ENCODE peak calls at places on chromosome 16, in eight cellular contexts. One of them, this sample, is unnamed.
A peak's percentile ranks its signal among the peaks of the same experiment; 100 is the strongest.

GRCh38 chr16:1698680-1699079 is 7.3 kb upstream of the MAPK8IP3 start:
- DNase-seq in stimulated activated CD4-positive, alpha-beta T cell treated with anti-CD3 and anti-CD28 coated beads, Interleukin-1b, Interleukin-23, amount 100 ng/mL, for 24 hours: no peak
- DNase-seq in fibroblast of lung: no peak
- DNase-seq in AG08396: no peak
- DNase-seq in islet precursor cell: no peak
- DNase-seq in naive B cell: no peak
- DNase-seq in fibroblast of the aortic adventitia: no peak
- DNase-seq in GF-D8: no peak
- DNase-seq in this sample: no peak

GRCh38 chr16:86727131-86727530 is 148.8 kb downstream of the FOXL1 start:
- DNase-seq in stimulated activated CD4-positive, alpha-beta T cell treated with anti-CD3 and anti-CD28 coated beads, Interleukin-1b, Interleukin-23, amount 100 ng/mL, for 24 hours: no peak
- DNase-seq in fibroblast of lung: no peak
- DNase-seq in AG08396: no peak
- DNase-seq in islet precursor cell: no peak
- DNase-seq in naive B cell: no peak
- DNase-seq in fibroblast of the aortic adventitia: no peak
- DNase-seq in GF-D8: no peak
- DNase-seq in this sample: no peak

GRCh38 chr16:26137956-26138355 is 446.2 kb downstream of the HS3ST4 start:
- DNase-seq in stimulated activated CD4-positive, alpha-beta T cell treated with anti-CD3 and anti-CD28 coated beads, Interleukin-1b, Interleukin-23, amount 100 ng/mL, for 24 hours: no peak
- DNase-seq in fibroblast of lung: no peak
- DNase-seq in AG08396: no peak
- DNase-seq in islet precursor cell: no peak
- DNase-seq in naive B cell: no peak
- DNase-seq in fibroblast of the aortic adventitia: no peak
- DNase-seq in GF-D8: no peak
- DNase-seq in this sample: no peak

GRCh38 chr16:12458591-12459400 is 344.9 kb downstream of the CPPED1 start:
- DNase-seq in stimulated activated CD4-positive, alpha-beta T cell treated with anti-CD3 and anti-CD28 coated beads, Interleukin-1b, Interleukin-23, amount 100 ng/mL, for 24 hours: peak; percentile 28
- DNase-seq in fibroblast of lung: no peak
- DNase-seq in AG08396: no peak
- DNase-seq in islet precursor cell: no peak
- DNase-seq in naive B cell: peak; percentile 16
- DNase-seq in fibroblast of the aortic adventitia: no peak
- DNase-seq in GF-D8: peak; percentile 68
- DNase-seq in this sample: peak; percentile 22

GRCh38 chr16:53055603-53056527 is 1.1 kb downstream of the CHD9 start:
- DNase-seq in stimulated activated CD4-positive, alpha-beta T cell treated with anti-CD3 and anti-CD28 coated beads, Interleukin-1b, Interleukin-23, amount 100 ng/mL, for 24 hours: no peak
- DNase-seq in fibroblast of lung: peak; percentile 82
- DNase-seq in AG08396: peak; percentile 50
- DNase-seq in islet precursor cell: peak; percentile 93
- DNase-seq in naive B cell: peak; percentile 21
- DNase-seq in fibroblast of the aortic adventitia: peak; percentile 84
- DNase-seq in GF-D8: peak; percentile 48
- DNase-seq in this sample: no peak

GRCh38 chr16:26070595-26071170 is 378.9 kb downstream of the HS3ST4 start:
- DNase-seq in stimulated activated CD4-positive, alpha-beta T cell treated with anti-CD3 and anti-CD28 coated beads, Interleukin-1b, Interleukin-23, amount 100 ng/mL, for 24 hours: no peak
- DNase-seq in fibroblast of lung: no peak
- DNase-seq in AG08396: no peak
- DNase-seq in islet precursor cell: no peak
- DNase-seq in naive B cell: no peak
- DNase-seq in fibroblast of the aortic adventitia: no peak
- DNase-seq in GF-D8: no peak
- DNase-seq in this sample: no peak

GRCh38 chr16:8644513-8645140 is 23.1 kb downstream of the METTL22 start:
- DNase-seq in stimulated activated CD4-positive, alpha-beta T cell treated with anti-CD3 and anti-CD28 coated beads, Interleukin-1b, Interleukin-23, amount 100 ng/mL, for 24 hours: no peak
- DNase-seq in fibroblast of lung: no peak
- DNase-seq in AG08396: no peak
- DNase-seq in islet precursor cell: no peak
- DNase-seq in naive B cell: no peak
- DNase-seq in fibroblast of the aortic adventitia: no peak
- DNase-seq in GF-D8: peak; percentile 89
- DNase-seq in this sample: no peak

GRCh38 chr16:85916141-85916890 is 17.4 kb downstream of the IRF8 start:
- DNase-seq in stimulated activated CD4-positive, alpha-beta T cell treated with anti-CD3 and anti-CD28 coated beads, Interleukin-1b, Interleukin-23, amount 100 ng/mL, for 24 hours: no peak
- DNase-seq in fibroblast of lung: peak; percentile 62
- DNase-seq in AG08396: no peak
- DNase-seq in islet precursor cell: no peak
- DNase-seq in naive B cell: no peak
- DNase-seq in fibroblast of the aortic adventitia: peak; percentile 58
- DNase-seq in GF-D8: peak; percentile 30
- DNase-seq in this sample: no peak

GRCh38 chr16:81175325-81175891 is 63.1 kb upstream of the BCO1 start:
- DNase-seq in stimulated activated CD4-positive, alpha-beta T cell treated with anti-CD3 and anti-CD28 coated beads, Interleukin-1b, Interleukin-23, amount 100 ng/mL, for 24 hours: no peak
- DNase-seq in fibroblast of lung: peak; percentile 46
- DNase-seq in AG08396: peak; percentile 60
- DNase-seq in islet precursor cell: peak; percentile 89
- DNase-seq in naive B cell: no peak
- DNase-seq in fibroblast of the aortic adventitia: peak; percentile 70
- DNase-seq in GF-D8: no peak
- DNase-seq in this sample: no peak

GRCh38 chr16:28193530-28194423 is 18.0 kb downstream of the XPO6 start:
- DNase-seq in stimulated activated CD4-positive, alpha-beta T cell treated with anti-CD3 and anti-CD28 coated beads, Interleukin-1b, Interleukin-23, amount 100 ng/mL, for 24 hours: no peak
- DNase-seq in fibroblast of lung: peak; percentile 92
- DNase-seq in AG08396: peak; percentile 58
- DNase-seq in islet precursor cell: no peak
- DNase-seq in naive B cell: no peak
- DNase-seq in fibroblast of the aortic adventitia: peak; percentile 90
- DNase-seq in GF-D8: peak; percentile 42
- DNase-seq in this sample: no peak

GRCh38 chr16:56637814-56638750 is at the start of gene MT1A:
- DNase-seq in stimulated activated CD4-positive, alpha-beta T cell treated with anti-CD3 and anti-CD28 coated beads, Interleukin-1b, Interleukin-23, amount 100 ng/mL, for 24 hours: no peak
- DNase-seq in fibroblast of lung: peak; percentile 58
- DNase-seq in AG08396: peak; percentile 81
- DNase-seq in islet precursor cell: peak; percentile 83
- DNase-seq in naive B cell: no peak
- DNase-seq in fibroblast of the aortic adventitia: peak; percentile 44
- DNase-seq in GF-D8: no peak
- DNase-seq in this sample: no peak

GRCh38 chr16:87332150-87332549 is 15.0 kb upstream of the C16orf95 start:
- DNase-seq in stimulated activated CD4-positive, alpha-beta T cell treated with anti-CD3 and anti-CD28 coated beads, Interleukin-1b, Interleukin-23, amount 100 ng/mL, for 24 hours: no peak
- DNase-seq in fibroblast of lung: peak; percentile 28
- DNase-seq in AG08396: peak; percentile 54
- DNase-seq in islet precursor cell: no peak
- DNase-seq in naive B cell: no peak
- DNase-seq in fibroblast of the aortic adventitia: no peak
- DNase-seq in GF-D8: no peak
- DNase-seq in this sample: no peak

GRCh38 chr16:88881090-88881580 is 14.7 kb upstream of the PABPN1L start:
- DNase-seq in stimulated activated CD4-positive, alpha-beta T cell treated with anti-CD3 and anti-CD28 coated beads, Interleukin-1b, Interleukin-23, amount 100 ng/mL, for 24 hours: no peak
- DNase-seq in fibroblast of lung: no peak
- DNase-seq in AG08396: no peak
- DNase-seq in islet precursor cell: no peak
- DNase-seq in naive B cell: no peak
- DNase-seq in fibroblast of the aortic adventitia: no peak
- DNase-seq in GF-D8: no peak
- DNase-seq in this sample: no peak

GRCh38 chr16:17476414-17477259 is 5.9 kb upstream of the XYLT1 start:
- DNase-seq in stimulated activated CD4-positive, alpha-beta T cell treated with anti-CD3 and anti-CD28 coated beads, Interleukin-1b, Interleukin-23, amount 100 ng/mL, for 24 hours: no peak
- DNase-seq in fibroblast of lung: peak; percentile 71
- DNase-seq in AG08396: peak; percentile 67
- DNase-seq in islet precursor cell: peak; percentile 88
- DNase-seq in naive B cell: peak; percentile 55
- DNase-seq in fibroblast of the aortic adventitia: peak; percentile 81
- DNase-seq in GF-D8: peak; percentile 47
- DNase-seq in this sample: peak; percentile 46

GRCh38 chr16:48949636-48950035 is 332.0 kb downstream of the CBLN1 start:
- DNase-seq in stimulated activated CD4-positive, alpha-beta T cell treated with anti-CD3 and anti-CD28 coated beads, Interleukin-1b, Interleukin-23, amount 100 ng/mL, for 24 hours: no peak
- DNase-seq in fibroblast of lung: peak; percentile 18
- DNase-seq in AG08396: no peak
- DNase-seq in islet precursor cell: peak; percentile 82
- DNase-seq in naive B cell: no peak
- DNase-seq in fibroblast of the aortic adventitia: peak; percentile 21
- DNase-seq in GF-D8: no peak
- DNase-seq in this sample: no peak

GRCh38 chr16:66182592-66182991 is 183.9 kb upstream of the CDH5 start:
- DNase-seq in stimulated activated CD4-positive, alpha-beta T cell treated with anti-CD3 and anti-CD28 coated beads, Interleukin-1b, Interleukin-23, amount 100 ng/mL, for 24 hours: no peak
- DNase-seq in fibroblast of lung: no peak
- DNase-seq in AG08396: no peak
- DNase-seq in islet precursor cell: no peak
- DNase-seq in naive B cell: no peak
- DNase-seq in fibroblast of the aortic adventitia: no peak
- DNase-seq in GF-D8: no peak
- DNase-seq in this sample: no peak

GRCh38 chr16:71432906-71433305 is 8.9 kb downstream of the TLE7 start:
- DNase-seq in stimulated activated CD4-positive, alpha-beta T cell treated with anti-CD3 and anti-CD28 coated beads, Interleukin-1b, Interleukin-23, amount 100 ng/mL, for 24 hours: no peak
- DNase-seq in fibroblast of lung: no peak
- DNase-seq in AG08396: no peak
- DNase-seq in islet precursor cell: no peak
- DNase-seq in naive B cell: no peak
- DNase-seq in fibroblast of the aortic adventitia: no peak
- DNase-seq in GF-D8: no peak
- DNase-seq in this sample: no peak

GRCh38 chr16:87314990-87315420 is 2.2 kb downstream of the C16orf95 start:
- DNase-seq in stimulated activated CD4-positive, alpha-beta T cell treated with anti-CD3 and anti-CD28 coated beads, Interleukin-1b, Interleukin-23, amount 100 ng/mL, for 24 hours: no peak
- DNase-seq in fibroblast of lung: no peak
- DNase-seq in AG08396: no peak
- DNase-seq in islet precursor cell: no peak
- DNase-seq in naive B cell: no peak
- DNase-seq in fibroblast of the aortic adventitia: no peak
- DNase-seq in GF-D8: no peak
- DNase-seq in this sample: no peak

GRCh38 chr16:54587176-54587515 is 300.6 kb upstream of the IRX3 start:
- DNase-seq in stimulated activated CD4-positive, alpha-beta T cell treated with anti-CD3 and anti-CD28 coated beads, Interleukin-1b, Interleukin-23, amount 100 ng/mL, for 24 hours: no peak
- DNase-seq in fibroblast of lung: no peak
- DNase-seq in AG08396: no peak
- DNase-seq in islet precursor cell: no peak
- DNase-seq in naive B cell: no peak
- DNase-seq in fibroblast of the aortic adventitia: no peak
- DNase-seq in GF-D8: no peak
- DNase-seq in this sample: no peak

GRCh38 chr16:500699-501098 is 26.8 kb upstream of the CAPN15 start:
- DNase-seq in stimulated activated CD4-positive, alpha-beta T cell treated with anti-CD3 and anti-CD28 coated beads, Interleukin-1b, Interleukin-23, amount 100 ng/mL, for 24 hours: no peak
- DNase-seq in fibroblast of lung: peak; percentile 12
- DNase-seq in AG08396: no peak
- DNase-seq in islet precursor cell: no peak
- DNase-seq in naive B cell: no peak
- DNase-seq in fibroblast of the aortic adventitia: no peak
- DNase-seq in GF-D8: no peak
- DNase-seq in this sample: no peak

GRCh38 chr16:10950393-10950792 is 6.0 kb downstream of the CLEC16A start:
- DNase-seq in stimulated activated CD4-positive, alpha-beta T cell treated with anti-CD3 and anti-CD28 coated beads, Interleukin-1b, Interleukin-23, amount 100 ng/mL, for 24 hours: no peak
- DNase-seq in fibroblast of lung: no peak
- DNase-seq in AG08396: no peak
- DNase-seq in islet precursor cell: peak; percentile 83
- DNase-seq in naive B cell: no peak
- DNase-seq in fibroblast of the aortic adventitia: no peak
- DNase-seq in GF-D8: no peak
- DNase-seq in this sample: no peak

GRCh38 chr16:19595043-19595767 is 39.7 kb downstream of the VPS35L start:
- DNase-seq in stimulated activated CD4-positive, alpha-beta T cell treated with anti-CD3 and anti-CD28 coated beads, Interleukin-1b, Interleukin-23, amount 100 ng/mL, for 24 hours: no peak
- DNase-seq in fibroblast of lung: peak; percentile 12
- DNase-seq in AG08396: peak; percentile 28
- DNase-seq in islet precursor cell: no peak
- DNase-seq in naive B cell: no peak
- DNase-seq in fibroblast of the aortic adventitia: peak; percentile 94
- DNase-seq in GF-D8: no peak
- DNase-seq in this sample: no peak

GRCh38 chr16:66926171-66926570 is 836 bp upstream of the RRAD start:
- DNase-seq in stimulated activated CD4-positive, alpha-beta T cell treated with anti-CD3 and anti-CD28 coated beads, Interleukin-1b, Interleukin-23, amount 100 ng/mL, for 24 hours: no peak
- DNase-seq in fibroblast of lung: no peak
- DNase-seq in AG08396: no peak
- DNase-seq in islet precursor cell: no peak
- DNase-seq in naive B cell: no peak
- DNase-seq in fibroblast of the aortic adventitia: peak; percentile 36
- DNase-seq in GF-D8: no peak
- DNase-seq in this sample: no peak

GRCh38 chr16:82504811-82505210 is 122.0 kb upstream of the CDH13 start:
- DNase-seq in stimulated activated CD4-positive, alpha-beta T cell treated with anti-CD3 and anti-CD28 coated beads, Interleukin-1b, Interleukin-23, amount 100 ng/mL, for 24 hours: no peak
- DNase-seq in fibroblast of lung: peak; percentile 35
- DNase-seq in AG08396: no peak
- DNase-seq in islet precursor cell: no peak
- DNase-seq in naive B cell: no peak
- DNase-seq in fibroblast of the aortic adventitia: no peak
- DNase-seq in GF-D8: no peak
- DNase-seq in this sample: no peak

GRCh38 chr16:3655791-3656490 is 1.4 kb downstream of the DNASE1 start:
- DNase-seq in stimulated activated CD4-positive, alpha-beta T cell treated with anti-CD3 and anti-CD28 coated beads, Interleukin-1b, Interleukin-23, amount 100 ng/mL, for 24 hours: no peak
- DNase-seq in fibroblast of lung: no peak
- DNase-seq in AG08396: no peak
- DNase-seq in islet precursor cell: peak; percentile 51
- DNase-seq in naive B cell: no peak
- DNase-seq in fibroblast of the aortic adventitia: no peak
- DNase-seq in GF-D8: no peak
- DNase-seq in this sample: no peak

This sample was measured in GM19239.